ENCODE peak calls at places on chromosomes 6 and 20, in seven cellular contexts. A is fibroblast of the aortic adventitia, E is GM13976, P is Calu3, U is choroid plexus epithelial cell, F is fibroblast of lung, O is PC-3. R is an unnamed sample.

GRCh38 chr6:11796819-11797218 is 18.2 kb upstream of the ADTRP start:
- DNase-seq in A (no peak), E (no peak), P (no peak), U (no peak), F (no peak), O (no peak), R (no peak)

GRCh38 chr6:137213813-137214212 is 5.4 kb downstream of the IFNGR1 start:
- DNase-seq in A (no peak), E (no peak), P (no peak), U (no peak), F (no peak), O (no peak), R (no peak)

GRCh38 chr20:61667056-61667792 is 398.5 kb downstream of the TAF4 start:
- DNase-seq in A (no peak), E (no peak), P (no peak), U (no peak), F (no peak), O (no peak), R (no peak)

GRCh38 chr6:87971605-87972262 is 75.9 kb upstream of the SPACA1 start:
- DNase-seq in A (peak), E (no peak), P (no peak), U (no peak), F (peak), O (no peak), R (no peak)

GRCh38 chr20:50517817-50518154 is 7.6 kb downstream of the PTPN1 start:
- DNase-seq in A (no peak), E (no peak), P (no peak), U (no peak), F (peak), O (no peak), R (peak)

GRCh38 chr20:13788167-13788834 is 3.5 kb downstream of the NDUFAF5 start:
- DNase-seq in A (peak), E (peak), P (peak), U (peak), F (peak), O (peak), R (peak)

GRCh38 chr6:167892835-167893234 is 66.1 kb downstream of the AFDN start:
- DNase-seq in A (no peak), E (no peak), P (no peak), U (no peak), F (no peak), O (no peak), R (no peak)

GRCh38 chr20:35515949-35516645 is 13.4 kb downstream of the C20orf173 start:
- DNase-seq in A (peak), E (no peak), P (peak), U (peak), F (peak), O (peak), R (peak)

GRCh38 chr20:59751075-59751711 is 146.9 kb downstream of the PHACTR3 start:
- DNase-seq in A (peak), E (peak), P (peak), U (peak), F (peak), O (peak), R (peak)

GRCh38 chr6:111646942-111647341 is 41.3 kb upstream of the TRAF3IP2 start:
- DNase-seq in A (peak), E (no peak), P (no peak), U (peak), F (no peak), O (no peak), R (peak)

GRCh38 chr20:24951536-24952047 is 2.5 kb downstream of the CST7 start:
- DNase-seq in A (no peak), E (no peak), P (no peak), U (no peak), F (no peak), O (no peak), R (no peak)

GRCh38 chr6:113457156-113457555 is 400.0 kb upstream of the MARCKS start:
- DNase-seq in A (peak), E (no peak), P (no peak), U (peak), F (peak), O (no peak), R (peak)

GRCh38 chr6:116113386-116113785 is 12.5 kb downstream of the COL10A1 start:
- DNase-seq in A (no peak), E (no peak), P (no peak), U (no peak), F (no peak), O (no peak), R (no peak)

GRCh38 chr20:32538526-32538918 is 46.6 kb downstream of the NOL4L start:
- DNase-seq in A (peak), E (no peak), P (no peak), U (peak), F (no peak), O (no peak), R (no peak)

GRCh38 chr6:36126553-36127458 is 3.5 kb upstream of the MAPK13 start:
- DNase-seq in A (peak), E (no peak), P (no peak), U (peak), F (peak), O (no peak), R (peak)

GRCh38 chr20:44467289-44467883 is 8.3 kb upstream of the TTPAL start:
- DNase-seq in A (peak), E (no peak), P (no peak), U (peak), F (no peak), O (no peak), R (peak)

GRCh38 chr20:16081421-16081820 is 491.8 kb downstream of the KIF16B start:
- DNase-seq in A (no peak), E (no peak), P (no peak), U (no peak), F (no peak), O (no peak), R (no peak)
- TF ChIP-seq CTCF in A (no peak), E (no peak), P (no peak), U (no peak), F (no peak), O (no peak), R (no peak)

GRCh38 chr20:4018015-4018748 is 2.8 kb upstream of the RNF24 start:
- DNase-seq in A (peak), E (no peak), P (no peak), U (no peak), F (peak), O (peak), R (no peak)
- TF ChIP-seq CTCF in A (no peak), E (no peak), P (no peak), U (no peak), F (no peak), O (no peak), R (no peak)

GRCh38 chr6:1080453-1081328 is 231.2 kb upstream of the FOXQ1 start:
- DNase-seq in A (no peak), E (no peak), P (no peak), U (no peak), F (no peak), O (no peak), R (no peak)
- TF ChIP-seq CTCF in A (no peak), E (no peak), P (no peak), U (no peak), F (no peak), O (no peak), R (no peak)

DNA sequence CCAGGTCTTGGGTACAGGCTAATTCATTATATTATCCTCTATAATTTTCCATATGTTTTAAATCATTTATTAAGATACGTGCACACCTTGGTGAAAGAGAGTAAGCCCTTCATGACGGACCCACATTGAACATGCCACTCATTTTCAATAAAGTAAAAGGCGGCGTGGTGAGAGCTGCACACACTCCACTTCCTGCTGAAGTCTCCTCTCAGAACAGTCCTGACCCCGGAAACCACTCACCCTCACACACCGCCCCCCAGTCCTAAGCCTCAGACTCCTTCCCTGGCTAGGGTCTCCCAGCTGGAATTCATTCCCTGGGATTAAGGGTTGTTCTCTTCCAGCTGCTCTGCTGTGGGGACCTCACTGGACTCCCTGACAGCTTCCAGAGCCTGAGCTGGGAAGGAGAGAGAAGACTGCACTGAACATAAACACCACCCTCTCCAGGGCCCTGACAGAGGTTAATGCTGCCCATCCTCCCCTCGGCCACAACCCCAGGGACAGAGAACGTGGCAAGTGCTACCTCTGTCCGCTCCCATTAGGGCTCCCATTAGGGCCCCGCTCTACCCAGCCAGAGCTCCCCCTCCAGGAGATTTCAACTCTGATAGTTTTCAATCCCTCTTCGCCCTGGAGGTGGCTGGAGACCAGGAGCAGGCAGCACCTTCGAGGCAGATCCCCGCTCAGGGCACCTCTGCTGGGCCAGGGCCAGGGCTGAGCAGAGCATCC is 24.8 kb downstream of the GRM4 start:
- DNase-seq in A (no peak), E (no peak), P (no peak), U (no peak), F (no peak), O (no peak), R (peak)
- TF ChIP-seq CTCF in A (no peak), E (no peak), P (no peak), U (no peak), F (no peak), O (no peak), R (no peak)

DNA sequence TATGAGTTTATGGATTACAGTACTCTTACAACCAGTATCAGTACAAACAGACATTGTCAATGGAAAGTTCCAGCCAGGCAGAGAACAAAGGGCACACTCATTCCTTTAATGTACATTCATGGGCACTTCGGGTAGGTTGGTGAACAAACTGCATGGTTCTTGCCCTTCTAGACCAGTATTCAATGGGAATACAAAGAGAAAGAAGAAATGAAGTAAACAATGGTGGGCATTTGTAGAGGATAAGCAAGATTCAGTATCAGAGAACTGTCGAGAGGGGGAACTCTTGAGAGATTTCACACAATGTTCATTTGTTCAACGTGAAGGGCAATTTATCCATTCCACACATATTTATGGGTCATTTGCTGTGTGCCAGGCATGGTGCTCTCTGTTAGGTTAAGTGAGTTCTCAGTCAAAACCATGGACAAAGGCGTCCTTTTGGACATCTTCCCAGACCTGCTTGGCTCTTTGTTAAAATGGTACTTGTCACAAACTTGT is 714.8 kb downstream of the DHX35 start:
- DNase-seq in A (no peak), E (no peak), P (no peak), U (no peak), F (peak), O (no peak), R (peak)
- TF ChIP-seq CTCF in A (no peak), E (peak), P (no peak), U (no peak), F (peak), O (no peak), R (peak)

DNA sequence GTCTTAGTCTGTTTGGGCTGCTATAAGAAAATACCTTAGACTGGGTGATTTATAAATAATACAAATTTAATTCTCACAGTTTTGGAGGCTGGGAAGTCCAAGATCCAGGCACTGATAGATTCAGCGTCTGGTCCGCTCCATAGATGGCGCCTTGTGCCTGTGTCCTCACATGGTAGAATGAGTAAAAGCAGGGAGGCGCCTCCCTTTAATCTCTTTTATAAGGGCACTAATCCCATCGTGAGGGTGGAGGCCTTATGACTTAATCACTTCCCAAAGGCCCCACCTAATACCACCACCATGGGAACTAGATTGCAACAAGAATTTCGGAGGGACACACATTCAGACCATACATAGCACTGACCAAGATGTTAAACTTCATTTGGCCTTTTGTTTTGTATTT is 91.2 kb upstream of the TMEM181 start:
- DNase-seq in A (no peak), E (no peak), P (no peak), U (no peak), F (no peak), O (peak), R (peak)
- TF ChIP-seq CTCF in A (no peak), E (peak), P (no peak), U (peak), F (no peak), O (peak), R (no peak)

R was measured in fibroblast of villous mesenchyme.